ENCODE peak calls at places on chromosome 21, in five cellular contexts. One of them, this sample, is unnamed.

GRCh38 chr21:20783611-20784010 is 214.6 kb upstream of the NCAM2 start:
- DNase-seq in stomach: no peak
- DNase-seq in A549: no peak
- DNase-seq in GM12891: no peak
- DNase-seq in testis: no peak
- DNase-seq in this sample: no peak

GRCh38 chr21:22468893-22469292 is 1470.7 kb downstream of the NCAM2 start:
- DNase-seq in stomach: no peak
- DNase-seq in A549: no peak
- DNase-seq in GM12891: no peak
- DNase-seq in testis: no peak
- DNase-seq in this sample: no peak

GRCh38 chr21:25934771-25935224 is 200.0 kb downstream of the GABPA start:
- DNase-seq in stomach: peak; percentile 75
- DNase-seq in A549: peak; percentile 15
- DNase-seq in GM12891: no peak
- DNase-seq in testis: no peak
- DNase-seq in this sample: no peak

GRCh38 chr21:25324666-25325065 is 282.6 kb downstream of the MRPL39 start:
- DNase-seq in stomach: no peak
- DNase-seq in A549: no peak
- DNase-seq in GM12891: no peak
- DNase-seq in testis: no peak
- DNase-seq in this sample: no peak

GRCh38 chr21:15543473-15543872 is 186.3 kb upstream of the USP25 start:
- DNase-seq in stomach: no peak
- DNase-seq in A549: no peak
- DNase-seq in GM12891: no peak
- DNase-seq in testis: no peak
- DNase-seq in this sample: no peak

GRCh38 chr21:16071082-16071481 is 341.3 kb downstream of the USP25 start:
- DNase-seq in stomach: no peak
- DNase-seq in A549: no peak
- DNase-seq in GM12891: no peak
- DNase-seq in testis: peak; percentile 19
- DNase-seq in this sample: no peak

GRCh38 chr21:46661627-46662366 is 26.3 kb downstream of the PRMT2 start:
- DNase-seq in stomach: no peak
- DNase-seq in A549: no peak
- DNase-seq in GM12891: no peak
- DNase-seq in testis: no peak
- DNase-seq in this sample: no peak

GRCh38 chr21:40846566-40847411 is at the start of gene DSCAM:
- DNase-seq in stomach: no peak
- DNase-seq in A549: no peak
- DNase-seq in GM12891: no peak
- DNase-seq in testis: peak; percentile 22
- DNase-seq in this sample: no peak

GRCh38 chr21:36860736-36861594 is 105.5 kb downstream of the HLCS start:
- DNase-seq in stomach: no peak
- DNase-seq in A549: no peak
- DNase-seq in GM12891: no peak
- DNase-seq in testis: no peak
- DNase-seq in this sample: peak; percentile 55
- TF ChIP-seq POLR2A in stomach: no peak
- TF ChIP-seq POLR2A in A549: no peak
- TF ChIP-seq POLR2A in GM12891: no peak
- TF ChIP-seq POLR2A in testis: no peak
- TF ChIP-seq POLR2A in this sample: no peak

GRCh38 chr21:14383596-14384210 is 757 bp upstream of the HSPA13 start:
- DNase-seq in stomach: no peak
- DNase-seq in A549: no peak
- DNase-seq in GM12891: no peak
- DNase-seq in testis: peak; percentile 34
- DNase-seq in this sample: peak; percentile 81

GRCh38 chr21:14382486-14382834 is 486 bp downstream of the HSPA13 start:
- DNase-seq in stomach: no peak
- DNase-seq in A549: no peak
- DNase-seq in GM12891: no peak
- DNase-seq in testis: peak; percentile 56
- DNase-seq in this sample: peak; percentile 75

GRCh38 chr21:14388282-14388681 is 5.3 kb upstream of the HSPA13 start:
- DNase-seq in stomach: no peak
- DNase-seq in A549: no peak
- DNase-seq in GM12891: no peak
- DNase-seq in testis: no peak
- DNase-seq in this sample: no peak

GRCh38 chr21:14384453-14384852 is 1.5 kb upstream of the HSPA13 start:
- DNase-seq in stomach: no peak
- DNase-seq in A549: no peak
- DNase-seq in GM12891: no peak
- DNase-seq in testis: no peak
- DNase-seq in this sample: peak; percentile 32

DNA sequence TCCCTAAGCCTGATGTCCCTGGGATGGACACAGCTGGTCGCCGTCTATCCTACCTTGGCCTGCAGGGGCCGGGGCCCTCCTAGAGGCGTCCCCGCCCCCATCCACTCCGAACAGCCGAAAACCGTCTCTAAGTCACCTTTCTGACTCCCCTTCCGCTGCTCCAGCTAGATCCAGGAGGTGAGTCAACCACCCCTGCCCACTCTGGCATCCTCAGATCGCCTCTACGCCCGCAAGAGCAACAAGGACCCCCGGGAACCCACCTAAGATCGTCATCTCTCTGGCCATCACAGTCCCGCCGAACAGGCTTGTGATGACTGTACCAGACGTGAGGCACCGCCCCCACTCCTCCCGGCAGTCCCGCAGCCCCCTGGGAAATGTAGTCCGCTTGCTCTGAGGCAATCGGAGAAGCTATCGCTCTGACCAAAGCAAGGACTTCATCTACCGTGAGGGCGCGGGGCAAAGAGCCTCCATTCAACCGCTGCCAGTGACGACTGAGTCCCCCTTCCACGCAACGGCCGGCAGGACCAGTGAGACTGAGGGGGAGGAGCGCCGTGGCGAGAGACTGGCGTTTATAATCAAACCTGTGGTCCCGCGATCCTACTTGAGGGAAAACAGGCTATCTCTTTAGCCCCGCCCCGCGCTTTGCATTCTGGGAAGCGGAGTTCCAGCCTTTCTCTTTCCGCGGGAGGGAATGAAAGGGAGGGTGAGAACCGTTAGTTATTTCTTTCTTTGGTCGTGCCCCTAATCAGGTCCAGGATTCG is at the start of gene HSPA13:
- DNase-seq in stomach: peak; percentile 99
- DNase-seq in A549: peak; percentile 83
- DNase-seq in GM12891: peak; percentile 61
- DNase-seq in testis: peak; percentile 100
- DNase-seq in this sample: peak; percentile 100
- TF ChIP-seq POLR2A in stomach: peak; percentile 66
- TF ChIP-seq POLR2A in A549: peak; percentile 39
- TF ChIP-seq POLR2A in GM12891: peak; percentile 42
- TF ChIP-seq POLR2A in testis: no peak
- TF ChIP-seq POLR2A in this sample: peak; percentile 98

DNA sequence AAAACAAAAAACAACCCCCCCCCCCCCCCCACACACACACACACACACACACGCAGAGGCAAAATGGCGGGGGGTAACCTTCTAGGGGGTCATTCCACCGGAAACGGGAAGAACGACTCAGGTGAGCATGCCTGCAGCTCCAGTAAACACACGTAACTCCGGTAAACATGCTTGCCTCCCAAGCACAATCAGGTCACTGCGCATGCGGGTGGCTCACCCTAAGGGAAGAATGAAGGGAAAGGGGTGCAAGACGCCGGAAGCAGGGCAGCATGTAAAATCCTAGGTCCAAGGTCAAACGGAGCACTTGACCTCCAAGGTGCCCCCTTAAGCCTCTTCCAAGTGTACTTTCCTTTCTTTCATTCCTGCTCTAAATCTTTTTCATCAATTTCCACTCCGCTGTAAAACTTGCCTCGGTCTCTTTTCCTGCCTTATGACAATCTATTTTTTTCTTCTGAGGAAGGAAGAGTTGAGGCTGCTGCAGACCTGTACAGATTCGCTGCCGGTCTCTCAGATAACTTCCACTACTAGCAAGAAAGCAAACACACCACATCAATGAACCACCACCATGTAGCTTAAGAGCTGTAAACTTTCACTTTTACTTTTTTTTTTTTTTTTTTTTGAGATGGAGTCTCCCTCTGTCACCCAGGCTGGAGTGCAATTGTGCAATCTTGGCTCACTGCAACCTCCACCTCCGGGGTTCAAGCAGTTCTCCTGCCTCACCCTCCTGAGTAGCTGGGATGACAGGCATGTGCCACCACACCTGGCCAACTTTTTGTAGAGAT is 21.0 kb upstream of the CBR3 start:
- DNase-seq in stomach: peak; percentile 85
- DNase-seq in A549: no peak
- DNase-seq in GM12891: no peak
- DNase-seq in testis: peak; percentile 67
- DNase-seq in this sample: no peak
- TF ChIP-seq POLR2A in stomach: no peak
- TF ChIP-seq POLR2A in A549: no peak
- TF ChIP-seq POLR2A in GM12891: no peak
- TF ChIP-seq POLR2A in testis: no peak
- TF ChIP-seq POLR2A in this sample: no peak

GRCh38 chr21:38809170-38809878 is 3.6 kb downstream of the ETS2 start:
- DNase-seq in stomach: no peak
- DNase-seq in A549: no peak
- DNase-seq in GM12891: no peak
- DNase-seq in testis: no peak
- DNase-seq in this sample: no peak

GRCh38 chr21:38810826-38811164 is 5.1 kb downstream of the ETS2 start:
- DNase-seq in stomach: no peak
- DNase-seq in A549: no peak
- DNase-seq in GM12891: no peak
- DNase-seq in testis: no peak
- DNase-seq in this sample: no peak

GRCh38 chr21:38807987-38808386 is 2.3 kb downstream of the ETS2 start:
- DNase-seq in stomach: no peak
- DNase-seq in A549: no peak
- DNase-seq in GM12891: no peak
- DNase-seq in testis: no peak
- DNase-seq in this sample: no peak

GRCh38 chr21:38811257-38811656 is 5.5 kb downstream of the ETS2 start:
- DNase-seq in stomach: no peak
- DNase-seq in A549: no peak
- DNase-seq in GM12891: no peak
- DNase-seq in testis: no peak
- DNase-seq in this sample: no peak

GRCh38 chr21:38810034-38810825 is 4.5 kb downstream of the ETS2 start:
- DNase-seq in stomach: no peak
- DNase-seq in A549: no peak
- DNase-seq in GM12891: no peak
- DNase-seq in testis: no peak
- DNase-seq in this sample: no peak
- TF ChIP-seq POLR2A in stomach: no peak
- TF ChIP-seq POLR2A in A549: no peak
- TF ChIP-seq POLR2A in GM12891: no peak
- TF ChIP-seq POLR2A in testis: no peak
- TF ChIP-seq POLR2A in this sample: no peak

GRCh38 chr21:42526379-42526727 is 12.7 kb downstream of the SLC37A1 start:
- DNase-seq in stomach: peak; percentile 73
- DNase-seq in A549: no peak
- DNase-seq in GM12891: no peak
- DNase-seq in testis: no peak
- DNase-seq in this sample: no peak
- TF ChIP-seq POLR2A in stomach: no peak
- TF ChIP-seq POLR2A in A549: no peak
- TF ChIP-seq POLR2A in GM12891: no peak
- TF ChIP-seq POLR2A in testis: no peak
- TF ChIP-seq POLR2A in this sample: no peak

GRCh38 chr21:38505654-38506523 is 7.6 kb upstream of the ERG start:
- DNase-seq in stomach: no peak
- DNase-seq in A549: peak; percentile 6
- DNase-seq in GM12891: peak; percentile 13
- DNase-seq in testis: peak; percentile 42
- DNase-seq in this sample: peak; percentile 52

GRCh38 chr21:38506606-38507331 is 8.5 kb upstream of the ERG start:
- DNase-seq in stomach: no peak
- DNase-seq in A549: no peak
- DNase-seq in GM12891: no peak
- DNase-seq in testis: no peak
- DNase-seq in this sample: peak; percentile 21

GRCh38 chr21:38507374-38507942 is 9.2 kb upstream of the ERG start:
- DNase-seq in stomach: no peak
- DNase-seq in A549: no peak
- DNase-seq in GM12891: no peak
- DNase-seq in testis: no peak
- DNase-seq in this sample: no peak

GRCh38 chr21:38503588-38503987 is 5.3 kb upstream of the ERG start:
- DNase-seq in stomach: no peak
- DNase-seq in A549: no peak
- DNase-seq in GM12891: no peak
- DNase-seq in testis: no peak
- DNase-seq in this sample: no peak

GRCh38 chr21:38504056-38504455 is 5.8 kb upstream of the ERG start:
- DNase-seq in stomach: no peak
- DNase-seq in A549: no peak
- DNase-seq in GM12891: no peak
- DNase-seq in testis: no peak
- DNase-seq in this sample: no peak
- TF ChIP-seq POLR2A in stomach: no peak
- TF ChIP-seq POLR2A in A549: no peak
- TF ChIP-seq POLR2A in GM12891: no peak
- TF ChIP-seq POLR2A in testis: no peak
- TF ChIP-seq POLR2A in this sample: no peak

DNA sequence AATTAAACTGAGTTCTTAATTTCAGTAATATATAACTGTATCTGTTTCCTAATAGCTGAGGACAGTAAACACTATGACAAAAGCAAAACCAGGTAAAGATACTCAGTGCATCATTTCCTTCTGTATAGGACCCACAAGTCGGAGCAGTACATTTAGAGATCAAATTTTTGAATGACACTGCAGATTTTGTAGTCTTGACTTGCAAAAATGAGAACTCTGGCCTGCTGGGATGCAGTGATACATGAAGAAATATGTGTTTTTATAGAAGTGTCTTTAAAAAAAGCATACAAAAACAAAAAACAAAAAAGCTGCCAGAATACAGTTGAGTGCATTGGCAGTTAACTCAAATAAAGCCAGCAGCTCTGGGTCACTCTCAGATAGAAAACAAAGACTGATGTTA is 19.0 kb downstream of the GART start:
- DNase-seq in stomach: no peak
- DNase-seq in A549: no peak
- DNase-seq in GM12891: no peak
- DNase-seq in testis: no peak
- DNase-seq in this sample: peak; percentile 6
- TF ChIP-seq POLR2A in stomach: no peak
- TF ChIP-seq POLR2A in A549: no peak
- TF ChIP-seq POLR2A in GM12891: no peak
- TF ChIP-seq POLR2A in testis: no peak
- TF ChIP-seq POLR2A in this sample: no peak

This sample was measured in erythroblast.